ENCODE peak calls at places on chromosomes 11 and 22, in ten cellular contexts. Q is effector memory CD4-positive, alpha-beta T cell; C is Calu3; R is HTR-8/SVneo; F is stimulated activated CD8-positive, alpha-beta memory T cell treated with anti-CD3 and anti-CD28 coated beads, Interleukin-4, amount 100 ng/mL, for 1 hour; T is epithelial cell of esophagus; V is WTC11; S is GM13977; X is KG1; G is hypothalamus. K is an unnamed sample.

GRCh38 chr11:112042161-112042960 is 17.2 kb downstream of the DLAT start:
- DNase-seq in Q (no peak), C (no peak), R (peak), F (no peak), T (no peak), V (no peak), S (no peak), X (peak), G (no peak), K (no peak)

GRCh38 chr11:1478544-1478943 is 8.0 kb downstream of the MOB2 start:
- DNase-seq in Q (no peak), C (no peak), R (no peak), F (no peak), T (no peak), V (no peak), S (no peak), X (no peak), G (no peak), K (no peak)

GRCh38 chr11:47143322-47143721 is 33.4 kb downstream of the ARFGAP2 start:
- DNase-seq in Q (no peak), C (no peak), R (peak), F (no peak), T (peak), V (no peak), S (no peak), X (no peak), G (no peak), K (no peak)

GRCh38 chr11:562046-562645 is 1.4 kb downstream of the RASSF7 start:
- DNase-seq in Q (no peak), C (no peak), R (no peak), F (no peak), T (no peak), V (no peak), S (no peak), X (no peak), G (no peak), K (no peak)

GRCh38 chr11:32396991-32397390 is 38.3 kb downstream of the WT1 start:
- DNase-seq in Q (no peak), C (no peak), R (no peak), F (no peak), T (no peak), V (no peak), S (no peak), X (no peak), G (no peak), K (no peak)

GRCh38 chr11:129312741-129313587 is 62.7 kb upstream of the BARX2 start:
- DNase-seq in Q (no peak), C (no peak), R (no peak), F (no peak), T (no peak), V (no peak), S (no peak), X (no peak), G (no peak), K (no peak)

GRCh38 chr11:101202614-101203013 is 73.0 kb upstream of the PGR start:
- DNase-seq in Q (no peak), C (no peak), R (no peak), F (no peak), T (no peak), V (no peak), S (no peak), X (no peak), G (no peak), K (no peak)

GRCh38 chr11:86660011-86660595 is 12.3 kb downstream of the ME3 start:
- DNase-seq in Q (no peak), C (no peak), R (no peak), F (no peak), T (peak), V (no peak), S (no peak), X (no peak), G (no peak), K (no peak)

GRCh38 chr11:72662036-72662435 is 12.2 kb downstream of the PDE2A start:
- DNase-seq in Q (no peak), C (no peak), R (no peak), F (no peak), T (no peak), V (no peak), S (no peak), X (no peak), G (no peak), K (no peak)

GRCh38 chr11:12013771-12014170 is 5.3 kb upstream of the DKK3 start:
- DNase-seq in Q (no peak), C (no peak), R (no peak), F (no peak), T (peak), V (no peak), S (no peak), X (no peak), G (no peak), K (no peak)

GRCh38 chr22:19361501-19362103 is 69.9 kb downstream of the HIRA start:
- DNase-seq in Q (no peak), C (no peak), R (no peak), F (no peak), T (no peak), V (no peak), S (peak), X (no peak), G (no peak), K (no peak)

GRCh38 chr11:134856371-134856971 is 444.4 kb upstream of the B3GAT1 start:
- DNase-seq in Q (no peak), C (no peak), R (no peak), F (no peak), T (no peak), V (no peak), S (no peak), X (no peak), G (no peak), K (peak)

GRCh38 chr11:9493492-9493891 is 32.7 kb downstream of the ZNF143 start:
- DNase-seq in Q (no peak), C (no peak), R (no peak), F (no peak), T (no peak), V (no peak), S (no peak), X (no peak), G (no peak), K (no peak)

GRCh38 chr22:35510481-35510934 is 30.1 kb upstream of the RASD2 start:
- DNase-seq in Q (no peak), C (no peak), R (no peak), F (no peak), T (peak), V (no peak), S (no peak), X (no peak), G (no peak), K (no peak)

GRCh38 chr11:115324569-115325432 is 179.4 kb downstream of the CADM1 start:
- DNase-seq in Q (no peak), C (peak), R (peak), F (no peak), T (peak), V (peak), S (peak), X (peak), G (no peak), K (peak)

GRCh38 chr11:75389925-75390324 is 9.4 kb upstream of the RPS3 start:
- DNase-seq in Q (no peak), C (no peak), R (no peak), F (no peak), T (no peak), V (no peak), S (no peak), X (no peak), G (no peak), K (no peak)

GRCh38 chr11:26319906-26320305 is 12.0 kb upstream of the ANO3 start:
- DNase-seq in Q (no peak), C (no peak), R (no peak), F (no peak), T (peak), V (peak), S (no peak), X (no peak), G (no peak), K (no peak)

GRCh38 chr11:68956142-68956541 is 24.6 kb downstream of the MRGPRD start:
- DNase-seq in Q (no peak), C (no peak), R (no peak), F (no peak), T (no peak), V (peak), S (peak), X (no peak), G (no peak), K (no peak)

GRCh38 chr11:133821776-133822175 is 23.5 kb downstream of the SPATA19 start:
- DNase-seq in Q (no peak), C (peak), R (peak), F (no peak), T (no peak), V (peak), S (peak), X (no peak), G (no peak), K (peak)

GRCh38 chr11:128763224-128763623 is 69.4 kb downstream of the FLI1 start:
- DNase-seq in Q (no peak), C (no peak), R (no peak), F (no peak), T (no peak), V (no peak), S (no peak), X (no peak), G (no peak), K (no peak)

GRCh38 chr22:16838073-16838472 is 12.9 kb upstream of the XKR3 start:
- DNase-seq in Q (no peak), C (no peak), R (no peak), F (no peak), T (no peak), V (no peak), S (no peak), X (no peak), G (no peak), K (no peak)

GRCh38 chr11:72228229-72228843 is 3.8 kb downstream of the INPPL1 start:
- DNase-seq in Q (no peak), C (no peak), R (no peak), F (no peak), T (peak), V (no peak), S (no peak), X (no peak), G (no peak), K (no peak)

GRCh38 chr11:32333335-32333991 is 101.9 kb downstream of the WT1 start:
- DNase-seq in Q (no peak), C (peak), R (no peak), F (no peak), T (peak), V (peak), S (peak), X (no peak), G (no peak), K (peak)

GRCh38 chr11:75572744-75573143 is 10.7 kb downstream of the SERPINH1 start:
- DNase-seq in Q (no peak), C (no peak), R (no peak), F (no peak), T (no peak), V (no peak), S (no peak), X (no peak), G (no peak), K (peak)

GRCh38 chr11:74672956-74673895 is 58.0 kb downstream of the CHRDL2 start:
- DNase-seq in Q (no peak), C (peak), R (peak), F (no peak), T (peak), V (no peak), S (no peak), X (no peak), G (no peak), K (peak)

GRCh38 chr11:1202154-1202775 is 20.6 kb upstream of the MUC5B start:
- DNase-seq in Q (no peak), C (no peak), R (peak), F (no peak), T (no peak), V (peak), S (no peak), X (no peak), G (no peak), K (no peak)

GRCh38 chr22:19115628-19116027 is 6.6 kb downstream of the DGCR2 start:
- DNase-seq in Q (no peak), C (no peak), R (no peak), F (no peak), T (peak), V (no peak), S (peak), X (no peak), G (no peak), K (peak)

GRCh38 chr11:19713221-19714092 is 820 bp downstream of the NAV2 start:
- DNase-seq in Q (no peak), C (no peak), R (no peak), F (no peak), T (no peak), V (peak), S (no peak), X (no peak), G (no peak), K (no peak)

GRCh38 chr11:67406969-67407699 is 3.3 kb downstream of the TBC1D10C start:
- DNase-seq in Q (no peak), C (no peak), R (no peak), F (no peak), T (no peak), V (no peak), S (no peak), X (no peak), G (peak), K (no peak)

GRCh38 chr22:30000566-30000965 is 79.7 kb upstream of the HORMAD2 start:
- DNase-seq in Q (no peak), C (no peak), R (no peak), F (no peak), T (peak), V (no peak), S (no peak), X (no peak), G (no peak), K (no peak)

GRCh38 chr11:100991541-100991940 is 138.1 kb downstream of the PGR start:
- DNase-seq in Q (no peak), C (no peak), R (no peak), F (no peak), T (peak), V (no peak), S (no peak), X (no peak), G (no peak), K (no peak)